ENCODE peak calls at places on chromosomes 16 and 17, in ten cellular contexts. M is psoas muscle, Y is cardiac fibroblast, N is neural progenitor cell, I is cardiac muscle cell, O is lower lobe of right lung, E is skeletal muscle cell, D is brain microvascular endothelial cell, L is kidney epithelial cell, G is GM23248. J is an unnamed sample.

GRCh38 chr16:23952128-23953041 is 116.6 kb downstream of the PRKCB start:
- DNase-seq in M (no peak), Y (no peak), N (peak; percentile 64), I (peak; percentile 39), O (no peak), E (no peak), D (peak; percentile 14), L (peak; percentile 5), G (no peak), J (no peak)

GRCh38 chr17:68709995-68710780 is 109.0 kb upstream of the FAM20A start:
- DNase-seq in M (no peak), Y (no peak), N (no peak), I (no peak), O (no peak), E (peak; percentile 67), D (peak; percentile 30), L (no peak), G (peak; percentile 73), J (no peak)

GRCh38 chr16:59905131-59905530 is 1171.0 kb upstream of the GOT2 start:
- DNase-seq in M (no peak), Y (no peak), N (no peak), I (no peak), O (no peak), E (no peak), D (no peak), L (no peak), G (no peak), J (no peak)

GRCh38 chr16:85317704-85318103 is 205.4 kb upstream of the CIBAR2 start:
- DNase-seq in M (no peak), Y (no peak), N (no peak), I (no peak), O (no peak), E (no peak), D (no peak), L (no peak), G (no peak), J (no peak)

GRCh38 chr17:64355536-64356303 is 34.9 kb downstream of the PECAM1 start:
- DNase-seq in M (no peak), Y (peak; percentile 87), N (no peak), I (no peak), O (no peak), E (peak; percentile 40), D (no peak), L (no peak), G (peak; percentile 71), J (no peak)

GRCh38 chr16:48383877-48384304 is 1.3 kb downstream of the SIAH1 start:
- DNase-seq in M (no peak), Y (no peak), N (no peak), I (peak; percentile 31), O (no peak), E (no peak), D (no peak), L (no peak), G (peak; percentile 49), J (no peak)

GRCh38 chr17:81518785-81519283 is 6.2 kb upstream of the ACTG1 start:
- DNase-seq in M (peak; percentile 66), Y (peak; percentile 38), N (peak; percentile 48), I (peak; percentile 33), O (peak; percentile 82), E (no peak), D (no peak), L (no peak), G (peak; percentile 79), J (peak; percentile 70)

GRCh38 chr16:67967956-67968439 is 439 bp downstream of the SLC12A4 start:
- DNase-seq in M (peak; percentile 79), Y (peak; percentile 30), N (peak; percentile 65), I (no peak), O (no peak), E (no peak), D (no peak), L (no peak), G (peak; percentile 79), J (no peak)

GRCh38 chr17:61479493-61480413 is 27.5 kb downstream of the TBX4 start:
- DNase-seq in M (no peak), Y (no peak), N (no peak), I (no peak), O (peak; percentile 30), E (no peak), D (no peak), L (no peak), G (no peak), J (peak; percentile 8)

GRCh38 chr17:1089915-1090314 is 89.9 kb downstream of the ABR start:
- DNase-seq in M (no peak), Y (no peak), N (no peak), I (no peak), O (peak; percentile 87), E (no peak), D (no peak), L (no peak), G (no peak), J (peak; percentile 90)

GRCh38 chr17:37643829-37644228 is 583 bp upstream of the DDX52 start:
- DNase-seq in M (no peak), Y (no peak), N (peak; percentile 3), I (peak; percentile 12), O (no peak), E (no peak), D (no peak), L (no peak), G (peak; percentile 10), J (no peak)

DNA sequence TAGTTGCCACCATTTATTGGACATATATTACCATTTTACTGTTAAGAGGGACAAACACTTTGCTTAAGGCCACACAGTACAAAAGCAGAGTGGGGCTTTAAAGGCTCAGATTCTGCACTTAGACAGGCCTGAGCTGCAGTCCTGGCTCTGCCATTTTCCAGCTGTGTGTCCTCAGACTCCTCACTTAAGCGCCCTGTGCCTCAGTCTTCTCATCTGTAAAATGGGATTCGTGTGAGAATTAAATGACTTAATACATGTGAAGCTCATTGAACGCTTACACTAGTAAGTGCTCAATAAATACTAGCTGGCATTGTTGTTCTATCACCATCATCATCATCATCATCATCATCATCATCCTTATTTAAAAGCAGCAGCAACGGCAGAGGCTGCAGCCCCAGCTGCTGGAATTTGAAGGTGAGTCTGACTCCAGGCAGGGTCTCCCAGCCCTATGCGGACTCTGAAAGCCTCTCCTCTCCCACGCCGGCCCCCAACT is 445 bp upstream of the CACNG5 start:
- DNase-seq in M (no peak), Y (no peak), N (no peak), I (no peak), O (no peak), E (no peak), D (no peak), L (no peak), G (no peak), J (no peak)
- H3K4me3 ChIP-seq in M (no peak overlapping the region), Y (no peak overlapping the region), N (peak overlapping the region; percentile 40), I (peak overlapping the region; percentile 12), O (no peak overlapping the region), E (no peak overlapping the region), D (no peak overlapping the region), L (no peak overlapping the region), G (no peak overlapping the region), J (no peak overlapping the region)

DNA sequence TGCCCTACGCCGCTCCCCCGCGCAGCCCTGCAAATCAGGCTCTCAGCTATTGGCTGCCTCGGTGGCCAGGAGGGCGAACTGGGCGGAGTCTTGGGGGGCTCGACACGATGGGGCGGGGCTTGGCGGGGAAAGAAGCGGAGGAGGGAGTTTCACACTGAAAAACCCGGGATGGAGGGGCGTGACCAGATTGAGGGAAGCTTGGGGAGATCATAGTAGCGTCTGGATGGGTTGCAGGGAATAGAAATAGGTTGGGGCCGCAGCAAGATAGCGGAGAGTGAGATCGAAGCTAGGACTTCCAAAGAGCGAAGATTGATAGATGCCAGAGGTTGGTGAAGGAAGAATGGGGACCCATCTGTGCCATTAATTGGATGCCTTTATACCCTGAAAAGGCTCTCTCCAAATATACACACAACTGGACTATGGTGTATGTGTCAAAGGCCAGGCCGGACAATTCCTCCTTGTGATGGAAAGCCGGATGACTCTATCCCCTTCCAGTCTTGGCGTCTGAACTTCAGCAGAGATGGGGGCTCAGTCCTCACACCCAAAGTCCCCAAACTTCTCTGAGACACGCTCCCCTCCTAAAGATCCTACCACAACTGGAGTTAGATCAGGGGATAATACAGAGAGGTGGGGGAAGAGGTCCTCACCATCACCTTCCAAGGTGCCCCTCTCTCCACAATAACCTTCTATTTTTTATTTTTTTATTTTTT is 384 bp upstream of the STAC2 start:
- DNase-seq in M (peak; percentile 83), Y (peak; percentile 23), N (peak; percentile 98), I (peak; percentile 89), O (no peak), E (no peak), D (no peak), L (no peak), G (peak; percentile 57), J (no peak)
- H3K4me3 ChIP-seq in M (peak overlapping the region; percentile 62), Y (peak overlapping the region; percentile 36), N (peak overlapping the region; percentile 46), I (peak overlapping the region; percentile 40), O (peak overlapping the region; percentile 43), E (peak overlapping the region; percentile 43), D (peak overlapping the region; percentile 38), L (peak overlapping the region; percentile 9), G (peak overlapping the region; percentile 58), J (peak overlapping the region; percentile 28)

GRCh38 chr17:8176197-8176940 is at the start of gene TMEM107:
- DNase-seq in M (peak; percentile 90), Y (peak; percentile 82), N (peak; percentile 96), I (peak; percentile 92), O (peak; percentile 92), E (no peak), D (peak; percentile 71), L (no peak), G (peak; percentile 96), J (peak; percentile 96)

GRCh38 chr17:8173056-8173870 is 2.9 kb downstream of the TMEM107 start:
- DNase-seq in M (peak; percentile 79), Y (peak; percentile 99), N (peak; percentile 90), I (peak; percentile 91), O (peak; percentile 82), E (peak; percentile 93), D (peak; percentile 96), L (peak; percentile 94), G (peak; percentile 96), J (peak; percentile 87)

GRCh38 chr17:8176998-8177731 is 985 bp upstream of the TMEM107 start:
- DNase-seq in M (no peak), Y (no peak), N (peak; percentile 15), I (no peak), O (peak; percentile 41), E (no peak), D (no peak), L (no peak), G (no peak), J (no peak)

GRCh38 chr17:8173871-8174322 is 2.3 kb downstream of the TMEM107 start:
- DNase-seq in M (no peak), Y (no peak), N (peak; percentile 65), I (no peak), O (no peak), E (no peak), D (no peak), L (no peak), G (peak; percentile 22), J (no peak)

DNA sequence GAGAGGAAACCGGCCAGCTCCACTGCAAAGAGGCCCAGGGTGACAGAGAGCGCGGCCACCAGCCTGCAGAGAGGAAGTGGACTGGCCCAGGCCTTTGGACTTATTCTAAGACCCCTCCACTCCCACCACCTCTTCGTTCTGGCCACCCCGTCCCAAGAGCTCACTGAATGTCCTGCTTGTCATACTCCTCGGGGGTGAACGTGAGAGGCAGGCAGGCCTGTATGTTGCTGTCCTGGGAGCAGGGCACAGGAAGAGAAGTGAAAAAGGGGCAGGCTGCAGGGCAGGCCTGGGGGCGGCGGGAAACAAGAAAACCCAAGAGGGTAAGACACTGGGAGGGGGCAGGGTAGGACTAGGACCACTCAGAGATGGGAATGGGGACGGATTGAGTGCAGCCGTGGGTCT is 384 bp downstream of the TMEM107 start:
- DNase-seq in M (no peak), Y (peak; percentile 23), N (no peak), I (no peak), O (peak; percentile 50), E (no peak), D (no peak), L (no peak), G (peak; percentile 51), J (peak; percentile 48)
- H3K4me3 ChIP-seq in M (peak overlapping the region; percentile 75), Y (peak overlapping the region; percentile 76), N (peak overlapping the region; percentile 57), I (peak overlapping the region; percentile 37), O (peak overlapping the region; percentile 87), E (peak overlapping the region; percentile 67), D (peak overlapping the region; percentile 79), L (peak overlapping the region; percentile 69), G (peak overlapping the region; percentile 89), J (peak overlapping the region; percentile 64)

GRCh38 chr17:39196191-39196819 is 1.2 kb downstream of the CACNB1 start:
- DNase-seq in M (peak; percentile 88), Y (no peak), N (no peak), I (no peak), O (no peak), E (no peak), D (no peak), L (no peak), G (peak; percentile 47), J (no peak)
- H3K4me3 ChIP-seq in M (peak overlapping the region; percentile 90), Y (peak overlapping the region; percentile 82), N (peak overlapping the region; percentile 63), I (peak overlapping the region; percentile 54), O (peak overlapping the region; percentile 91), E (peak overlapping the region; percentile 90), D (peak overlapping the region; percentile 79), L (peak overlapping the region; percentile 73), G (peak overlapping the region; percentile 76), J (peak overlapping the region; percentile 88)